ENCODE peak calls at places on chromosomes 3 and 15, in five cellular contexts. R, A, D, W and M are unnamed samples.
A peak's percentile ranks its signal among the peaks of the same experiment; 100 is the strongest.

GRCh38 chr3:177459397-177459796 is 262.1 kb upstream of the TBL1XR1 start:
- DNase-seq in R (peak; percentile 70), A (no peak), D (peak; percentile 68), W (peak; percentile 87), M (no peak)

GRCh38 chr3:183824761-183825379 is 507 bp downstream of the MAP6D1 start:
- DNase-seq in R (peak; percentile 46), A (no peak), D (peak; percentile 41), W (no peak), M (peak; percentile 25)

GRCh38 chr3:73621388-73621787 is 3.4 kb downstream of the PDZRN3 start:
- DNase-seq in R (peak; percentile 52), A (peak; percentile 29), D (peak; percentile 40), W (no peak), M (no peak)

GRCh38 chr3:94083261-94083660 is 20.4 kb downstream of the NSUN3 start:
- DNase-seq in R (no peak), A (no peak), D (no peak), W (no peak), M (no peak)

GRCh38 chr3:16302082-16302631 is 37.1 kb downstream of the OXNAD1 start:
- DNase-seq in R (no peak), A (no peak), D (no peak), W (no peak), M (no peak)

GRCh38 chr3:17175187-17175839 is 290.6 kb downstream of the PLCL2 start:
- DNase-seq in R (peak; percentile 78), A (no peak), D (peak; percentile 79), W (peak; percentile 87), M (peak; percentile 68)

GRCh38 chr3:177977381-177978158 is 558.7 kb upstream of the KCNMB2 start:
- DNase-seq in R (peak; percentile 80), A (no peak), D (peak; percentile 92), W (peak; percentile 97), M (peak; percentile 83)

GRCh38 chr3:111769110-111769509 is 90.0 kb upstream of the PHLDB2 start:
- DNase-seq in R (peak; percentile 63), A (no peak), D (no peak), W (no peak), M (no peak)

GRCh38 chr3:174409085-174409743 is 449.9 kb upstream of the NAALADL2 start:
- DNase-seq in R (no peak), A (no peak), D (no peak), W (no peak), M (peak; percentile 47)

GRCh38 chr3:61774279-61774890 is 213.0 kb downstream of the PTPRG start:
- DNase-seq in R (peak; percentile 47), A (no peak), D (no peak), W (no peak), M (no peak)

GRCh38 chr15:65132841-65133549 is 613 bp downstream of the PDCD7 start:
- DNase-seq in R (peak; percentile 76), A (peak; percentile 32), D (peak; percentile 83), W (peak; percentile 51), M (peak; percentile 11)

GRCh38 chr15:99485153-99485947 is 80.4 kb upstream of the MEF2A start:
- DNase-seq in R (no peak), A (no peak), D (peak; percentile 4), W (no peak), M (no peak)
- H3K4me1 ChIP-seq in R (peaks cover 15% of the 10 kb centered on the region), A (no peaks in the 10 kb centered on the region), D (peaks cover 13% of the 10 kb centered on the region), W (peaks cover 14% of the 10 kb centered on the region), M (peaks cover 14% of the 10 kb centered on the region)

DNA sequence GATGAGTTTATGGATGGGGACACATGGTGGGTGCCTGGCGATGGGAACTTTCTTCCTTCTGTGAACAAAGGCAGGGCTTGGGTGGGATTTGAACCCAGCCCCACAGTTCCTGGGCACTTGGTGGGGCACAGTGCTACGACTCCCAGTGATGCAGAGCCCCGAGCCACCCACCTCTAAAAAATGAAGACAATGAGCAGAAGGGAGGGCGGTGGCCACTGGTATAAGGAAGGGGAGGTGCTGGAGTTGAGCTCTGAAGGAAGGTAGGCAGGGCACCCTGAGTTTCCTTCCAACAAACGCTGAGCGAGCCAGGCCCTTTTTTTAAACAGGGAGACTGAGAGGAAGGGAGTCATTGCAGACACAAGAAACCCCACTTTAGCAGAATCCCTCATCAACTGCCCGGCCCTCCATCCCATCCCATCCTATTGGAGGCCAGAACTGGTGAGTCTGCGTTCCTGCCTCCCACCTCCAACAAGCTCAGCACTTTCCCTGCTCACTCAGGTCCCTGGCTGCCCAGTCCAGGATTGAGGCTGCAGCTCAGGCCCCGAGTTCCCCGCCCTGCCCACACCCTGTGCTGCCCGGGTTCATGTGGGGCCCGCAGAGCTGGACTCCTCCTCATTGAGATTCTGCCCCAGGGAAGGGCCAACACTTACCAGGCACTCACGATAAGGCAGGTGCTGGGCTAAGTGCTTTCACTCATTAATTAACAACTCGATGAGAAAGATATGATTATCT is 57.3 kb downstream of the LINGO1 start:
- DNase-seq in R (no peak), A (no peak), D (no peak), W (no peak), M (no peak)
- H3K9ac ChIP-seq in R (no peak overlapping the region), A (no peak overlapping the region), D (no peak overlapping the region), W (no peak overlapping the region), M (no peak overlapping the region)

GRCh38 chr15:49015896-49016295 is 30.4 kb downstream of the SECISBP2L start:
- DNase-seq in R (peak; percentile 22), A (no peak), D (peak; percentile 10), W (no peak), M (no peak)
- H3K36me3 ChIP-seq in R (peaks cover 79% of the 10 kb centered on the region), A (no peaks in the 10 kb centered on the region), D (peaks cover 45% of the 10 kb centered on the region), W (peaks cover 29% of the 10 kb centered on the region), M (no peaks in the 10 kb centered on the region)

GRCh38 chr3:12955651-12956315 is 114.4 kb upstream of the RPL32 start:
- DNase-seq in R (no peak), A (no peak), D (no peak), W (no peak), M (no peak)

GRCh38 chr3:12957334-12957733 is 115.9 kb downstream of the IQSEC1 start:
- DNase-seq in R (no peak), A (no peak), D (no peak), W (no peak), M (no peak)

GRCh38 chr3:12954891-12955650 is 113.7 kb upstream of the RPL32 start:
- DNase-seq in R (peak; percentile 84), A (peak; percentile 86), D (peak; percentile 78), W (no peak), M (no peak)

GRCh38 chr3:12957824-12958792 is 115.1 kb downstream of the IQSEC1 start:
- DNase-seq in R (no peak), A (no peak), D (no peak), W (no peak), M (no peak)

DNA sequence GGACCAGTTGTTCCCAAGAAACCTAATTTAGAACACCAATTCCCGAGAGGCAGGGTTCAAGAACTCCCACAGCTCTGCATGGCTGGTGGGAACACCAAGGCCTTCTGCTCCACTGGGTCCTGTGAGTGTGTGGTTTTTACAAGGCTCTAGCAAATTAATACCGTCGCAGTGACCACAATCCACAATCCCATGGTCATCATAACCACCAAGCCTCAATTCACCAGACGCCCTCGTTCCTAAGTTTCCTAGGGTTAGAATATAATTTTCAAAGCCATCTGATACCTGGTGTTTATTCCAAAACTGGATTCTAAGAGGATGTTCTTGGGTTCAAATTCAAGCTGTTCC is 114.9 kb upstream of the RPL32 start:
- DNase-seq in R (no peak), A (no peak), D (no peak), W (no peak), M (no peak)
- H3K4me1 ChIP-seq in R (peaks cover 27% of the 10 kb centered on the region), A (no peaks in the 10 kb centered on the region), D (peaks cover 13% of the 10 kb centered on the region), W (peaks cover 8% of the 10 kb centered on the region), M (no peaks in the 10 kb centered on the region)

DNA sequence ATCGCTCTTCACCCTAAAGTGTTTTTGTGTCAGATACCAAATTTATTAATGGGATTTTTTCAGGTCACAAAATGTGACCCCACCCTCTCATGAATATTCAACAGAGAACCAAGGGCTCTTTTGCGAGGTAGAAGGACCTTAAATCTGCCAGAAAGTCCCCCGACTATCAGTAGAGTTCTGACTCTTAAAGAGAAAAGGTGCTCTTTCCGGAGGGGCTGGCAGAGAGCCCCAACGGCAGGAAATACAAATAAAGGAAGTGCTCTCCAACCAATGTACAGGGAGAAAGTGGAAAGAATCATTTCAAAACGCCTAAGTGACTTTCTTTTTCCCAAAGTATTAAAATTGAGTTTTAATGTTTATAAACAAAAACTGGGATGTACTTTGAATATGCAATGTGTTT is 517.2 kb downstream of the FOXP1 start:
- DNase-seq in R (no peak), A (peak; percentile 58), D (no peak), W (no peak), M (peak; percentile 67)
- H3K9ac ChIP-seq in R (no peak overlapping the region), A (peak overlapping the region; percentile 77), D (peak overlapping the region; percentile 90), W (peak overlapping the region; percentile 98), M (peak overlapping the region; percentile 87)

GRCh38 chr3:105679951-105680350 is 188.9 kb downstream of the CBLB start:
- DNase-seq in R (no peak), A (no peak), D (no peak), W (no peak), M (no peak)

GRCh38 chr3:105674437-105675065 is 194.3 kb downstream of the CBLB start:
- DNase-seq in R (no peak), A (no peak), D (no peak), W (no peak), M (no peak)

GRCh38 chr3:105672996-105673395 is 195.8 kb downstream of the CBLB start:
- DNase-seq in R (no peak), A (no peak), D (no peak), W (no peak), M (no peak)

GRCh38 chr3:105676621-105677300 is 192.1 kb downstream of the CBLB start:
- DNase-seq in R (no peak), A (peak; percentile 22), D (peak; percentile 9), W (no peak), M (no peak)

DNA sequence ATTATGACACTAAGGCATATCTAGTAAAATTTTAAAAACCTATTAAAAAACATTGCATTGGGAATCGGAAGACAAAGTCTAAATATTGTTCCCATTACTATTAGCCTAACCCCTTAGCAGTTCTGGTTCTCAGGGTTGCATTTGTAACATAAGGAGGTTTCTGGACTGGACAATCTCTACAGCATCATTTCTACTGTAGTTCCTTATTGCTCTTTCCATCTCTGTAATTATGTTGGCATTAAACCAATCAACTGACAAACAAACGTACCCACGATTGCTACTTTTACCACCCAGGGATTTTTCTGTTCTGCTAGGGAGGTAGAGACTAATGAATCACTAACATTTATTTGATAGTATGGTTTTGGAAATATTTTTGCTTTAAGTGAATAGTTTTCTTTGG is 190.8 kb downstream of the CBLB start:
- DNase-seq in R (no peak), A (no peak), D (no peak), W (peak; percentile 26), M (no peak)
- H3K36me3 ChIP-seq in R (peaks cover 93% of the 10 kb centered on the region), A (no peaks in the 10 kb centered on the region), D (peaks cover 94% of the 10 kb centered on the region), W (peaks cover 45% of the 10 kb centered on the region), M (peaks cover 4% of the 10 kb centered on the region)

GRCh38 chr3:136728434-136728833 is 23.7 kb downstream of the STAG1 start:
- DNase-seq in R (no peak), A (no peak), D (peak; percentile 35), W (no peak), M (no peak)

GRCh38 chr3:136731274-136731884 is 20.8 kb downstream of the STAG1 start:
- DNase-seq in R (no peak), A (no peak), D (no peak), W (no peak), M (peak; percentile 9)

GRCh38 chr3:136728918-136729317 is 23.3 kb downstream of the STAG1 start:
- DNase-seq in R (peak; percentile 79), A (no peak), D (peak; percentile 96), W (peak; percentile 85), M (no peak)

GRCh38 chr3:136733317-136733833 is 18.8 kb downstream of the STAG1 start:
- DNase-seq in R (no peak), A (no peak), D (peak; percentile 20), W (peak; percentile 39), M (peak; percentile 5)

GRCh38 chr3:136730595-136731273 is 21.4 kb downstream of the STAG1 start:
- DNase-seq in R (no peak), A (peak; percentile 52), D (no peak), W (no peak), M (no peak)
- H3K4me1 ChIP-seq in R (peaks cover 13% of the 10 kb centered on the region), A (peaks cover 7% of the 10 kb centered on the region), D (peaks cover 18% of the 10 kb centered on the region), W (peaks cover 6% of the 10 kb centered on the region), M (no peaks in the 10 kb centered on the region)

GRCh38 chr3:78268716-78269668 is 1229.1 kb downstream of the ROBO2 start:
- DNase-seq in R (no peak), A (no peak), D (peak; percentile 6), W (no peak), M (no peak)
- H3K9ac ChIP-seq in R (no peak overlapping the region), A (no peak overlapping the region), D (no peak overlapping the region), W (no peak overlapping the region), M (no peak overlapping the region)